ENCODE peak calls at places on chromosomes 6 and 20, in nine cellular contexts. E is dorsolateral prefrontal cortex; C is KG1; U is stimulated activated naive B cell treated with anti-CD40 and anti-IgM and Interleukin-4, amounts not matched to agents 10 μg/mL and 1 μg/mL and 100 μg/mL, for 72 hours; J is GM20000; M is mammary epithelial cell; H is activated CD4-positive, alpha-beta T cell treated with anti-CD3 and anti-CD28 coated beads, Interleukin-2, amount 50 U/mL, for 1 hour; Q is non-pigmented ciliary epithelial cell; T is T-cell. Y is an unnamed sample.

GRCh38 chr6:165663283-165663735 is 268 bp upstream of the PDE10A start:
- DNase-seq in E (no peak), J (peak), C (no peak), Q (no peak), T (no peak), M (peak), U (no peak), H (no peak), Y (no peak)

GRCh38 chr6:152351110-152351509 is 286.1 kb downstream of the SYNE1 start:
- DNase-seq in C (no peak), T (no peak), J (no peak), U (no peak), Q (no peak), E (no peak), H (no peak), M (no peak), Y (no peak)

GRCh38 chr20:50450961-50451752 is 59.0 kb upstream of the PTPN1 start:
- DNase-seq in M (peak), Q (no peak), H (no peak), C (peak), U (peak), E (no peak), J (peak), T (no peak), Y (no peak)

GRCh38 chr20:21147593-21147992 is 21.7 kb downstream of the KIZ start:
- DNase-seq in C (no peak), T (no peak), H (no peak), E (no peak), M (peak), J (no peak), Q (no peak), U (no peak), Y (no peak)

GRCh38 chr20:11045412-11046175 is 371.8 kb upstream of the JAG1 start:
- DNase-seq in M (no peak), U (no peak), E (no peak), T (no peak), Q (no peak), H (no peak), C (no peak), J (no peak), Y (no peak)

GRCh38 chr6:105087571-105088211 is 92.1 kb downstream of the POPDC3 start:
- DNase-seq in J (peak), T (peak), Q (peak), C (peak), H (peak), M (peak), U (no peak), E (no peak), Y (no peak)

GRCh38 chr20:46128310-46129151 is 10.4 kb downstream of the CD40 start:
- DNase-seq in C (no peak), T (no peak), H (no peak), M (no peak), Q (no peak), E (peak), U (no peak), J (no peak), Y (peak)

GRCh38 chr20:63416631-63417030 is 55.5 kb upstream of the CHRNA4 start:
- DNase-seq in M (no peak), E (no peak), U (no peak), J (no peak), H (no peak), C (no peak), Q (no peak), T (no peak), Y (no peak)

GRCh38 chr6:38867726-38868125 is 152.6 kb downstream of the DNAH8 start:
- DNase-seq in U (no peak), C (no peak), Q (no peak), J (no peak), E (no peak), H (no peak), T (no peak), M (peak), Y (no peak)

GRCh38 chr20:17835240-17835940 is 133.2 kb downstream of the SNX5 start:
- DNase-seq in T (no peak), Q (no peak), U (no peak), E (no peak), M (peak), J (no peak), C (no peak), H (no peak), Y (no peak)

GRCh38 chr6:18021166-18021850 is 33.9 kb upstream of the KIF13A start:
- DNase-seq in E (no peak), Q (no peak), H (no peak), T (no peak), J (no peak), M (peak), C (no peak), U (no peak), Y (no peak)

GRCh38 chr20:64143018-64143801 is 21.0 kb upstream of the MYT1 start:
- DNase-seq in T (no peak), H (no peak), M (no peak), Q (no peak), U (no peak), E (peak), C (no peak), J (no peak), Y (no peak)

GRCh38 chr20:8633366-8633765 is 435.5 kb upstream of the PLCB4 start:
- DNase-seq in M (no peak), E (no peak), U (no peak), T (no peak), Q (peak), H (no peak), C (no peak), J (no peak), Y (no peak)

GRCh38 chr6:105798057-105798456 is 288.1 kb upstream of the PRDM1 start:
- DNase-seq in E (no peak), Q (no peak), C (no peak), J (no peak), T (no peak), M (no peak), H (no peak), U (no peak), Y (no peak)

GRCh38 chr6:102742033-102742432 is 1348.5 kb downstream of the GRIK2 start:
- DNase-seq in J (no peak), M (no peak), C (no peak), Q (no peak), T (no peak), U (no peak), E (no peak), H (no peak), Y (no peak)

GRCh38 chr6:13278991-13279390 is 49.3 kb downstream of the TBC1D7 start:
- DNase-seq in U (no peak), E (no peak), M (no peak), J (no peak), Q (no peak), T (no peak), H (no peak), C (no peak), Y (no peak)

Y was measured in C1 segment of cervical spinal cord.